ENCODE peak calls at places on chromosomes 4 and X, in nine cellular contexts. O is breast epithelium, Q is adrenal gland, T is IMR-90, U is tibial nerve, S is suprapubic skin, G is transverse colon, B is right lobe of liver, E is upper lobe of left lung. L is an unnamed sample.

GRCh38 chr4:158809611-158810486 is 41.0 kb downstream of the FNIP2 start:
- DNase-seq in Q (no peak), T (peak), G (peak), O (no peak), E (peak), S (no peak), U (peak), B (no peak), L (peak)

GRCh38 chrX:29903365-29903764 is 312.0 kb upstream of the MAGEB2 start:
- DNase-seq in G (no peak), T (peak), E (no peak), O (no peak), U (no peak), Q (no peak), S (no peak), B (no peak), L (no peak)

GRCh38 chr4:25775166-25775565 is 87.6 kb downstream of the SEL1L3 start:
- DNase-seq in O (no peak), S (no peak), E (no peak), U (no peak), G (no peak), Q (no peak), T (no peak), B (no peak), L (no peak)

GRCh38 chr4:147173797-147174196 is 228.1 kb upstream of the TTC29 start:
- DNase-seq in O (no peak), U (no peak), G (no peak), E (no peak), S (no peak), B (no peak), T (no peak), Q (no peak), L (no peak)

GRCh38 chr4:183321079-183321478 is 1.0 kb upstream of the CLDN22 start:
- DNase-seq in T (no peak), O (no peak), S (no peak), E (no peak), G (no peak), U (no peak), Q (no peak), B (no peak), L (no peak)

GRCh38 chr4:6591305-6591704 is 16.3 kb downstream of the MAN2B2 start:
- DNase-seq in S (no peak), U (no peak), G (no peak), T (no peak), B (no peak), E (no peak), O (no peak), Q (no peak), L (no peak)

GRCh38 chrX:14125451-14125850 is 95.8 kb upstream of the GEMIN8 start:
- DNase-seq in U (no peak), E (no peak), T (no peak), G (no peak), O (no peak), Q (no peak), S (no peak), B (no peak), L (no peak)

GRCh38 chrX:78199851-78200250 is 60.4 kb upstream of the TAF9B start:
- DNase-seq in T (peak), G (no peak), O (no peak), B (no peak), U (no peak), E (no peak), Q (no peak), S (no peak), L (no peak)

GRCh38 chrX:24190500-24191156 is 41.1 kb downstream of the ZFX start:
- DNase-seq in S (no peak), O (no peak), Q (peak), U (no peak), G (no peak), T (peak), B (no peak), E (no peak), L (peak)

GRCh38 chrX:110409925-110410324 is 51.3 kb downstream of the RTL9 start:
- DNase-seq in E (no peak), O (no peak), G (no peak), B (no peak), U (no peak), T (peak), Q (peak), S (no peak), L (no peak)

GRCh38 chr4:120725639-120726585 is 196.6 kb downstream of the PRDM5 start:
- DNase-seq in Q (no peak), G (no peak), O (no peak), U (no peak), B (no peak), S (no peak), T (no peak), E (no peak), L (no peak)

GRCh38 chr4:125254111-125254510 is 60.6 kb upstream of the FAT4 start:
- DNase-seq in S (no peak), O (no peak), G (no peak), B (no peak), E (no peak), U (no peak), T (peak), Q (no peak), L (no peak)

GRCh38 chr4:82848706-82849105 is 42.2 kb downstream of the SEC31A start:
- DNase-seq in B (no peak), S (no peak), O (no peak), G (no peak), U (no peak), Q (no peak), T (no peak), E (no peak), L (no peak)

GRCh38 chr4:54495091-54495490 is 162.7 kb upstream of the KIT start:
- DNase-seq in E (no peak), G (no peak), O (no peak), S (no peak), Q (no peak), B (no peak), T (peak), U (no peak), L (no peak)

GRCh38 chr4:128812360-128812958 is 3.0 kb downstream of the JADE1 start:
- DNase-seq in G (no peak), Q (peak), U (peak), S (peak), B (peak), E (peak), O (no peak), T (peak), L (peak)

DNA sequence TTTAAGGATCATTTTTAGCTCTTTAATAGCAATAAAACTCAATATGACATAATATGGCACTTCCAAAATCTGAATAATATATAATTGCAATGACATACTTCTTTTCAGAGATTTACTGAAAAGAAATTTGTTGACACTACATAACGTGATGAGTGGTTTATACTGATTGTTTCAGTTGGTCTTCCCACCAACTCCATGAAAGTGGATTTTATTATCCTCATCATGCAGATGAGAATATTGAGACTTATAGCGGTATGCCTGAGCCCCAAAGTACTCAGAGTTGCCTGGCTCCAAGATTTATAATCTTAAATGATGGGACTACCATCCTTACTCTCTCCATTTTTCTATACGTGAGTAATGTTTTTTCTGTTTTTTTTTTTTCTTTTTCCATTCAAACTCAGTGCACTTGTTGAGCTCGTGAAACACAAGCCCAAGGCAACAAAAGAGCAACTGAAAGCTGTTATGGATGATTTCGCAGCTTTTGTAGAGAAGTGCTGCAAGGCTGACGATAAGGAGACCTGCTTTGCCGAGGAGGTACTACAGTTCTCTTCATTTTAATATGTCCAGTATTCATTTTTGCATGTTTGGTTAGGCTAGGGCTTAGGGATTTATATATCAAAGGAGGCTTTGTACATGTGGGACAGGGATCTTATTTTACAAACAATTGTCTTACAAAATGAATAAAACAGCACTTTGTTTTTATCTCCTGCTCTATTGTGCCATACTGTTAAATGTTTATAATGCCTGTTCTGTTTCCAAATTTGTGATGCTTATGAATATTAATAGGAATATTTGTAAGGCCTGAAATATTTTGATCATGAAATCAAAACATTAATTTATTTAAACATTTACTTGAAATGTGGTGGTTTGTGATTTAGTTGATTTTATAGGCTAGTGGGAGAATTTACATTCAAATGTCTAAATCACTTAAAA is 15.3 kb downstream of the ALB start:
- DNase-seq in O (no peak), Q (no peak), E (no peak), T (no peak), S (no peak), B (no peak), U (no peak), G (no peak), L (no peak)
- TF ChIP-seq POLR2A in O (no peak), Q (no peak), E (no peak), T (no peak), S (no peak), B (peak), U (no peak), G (no peak), L (no peak)

DNA sequence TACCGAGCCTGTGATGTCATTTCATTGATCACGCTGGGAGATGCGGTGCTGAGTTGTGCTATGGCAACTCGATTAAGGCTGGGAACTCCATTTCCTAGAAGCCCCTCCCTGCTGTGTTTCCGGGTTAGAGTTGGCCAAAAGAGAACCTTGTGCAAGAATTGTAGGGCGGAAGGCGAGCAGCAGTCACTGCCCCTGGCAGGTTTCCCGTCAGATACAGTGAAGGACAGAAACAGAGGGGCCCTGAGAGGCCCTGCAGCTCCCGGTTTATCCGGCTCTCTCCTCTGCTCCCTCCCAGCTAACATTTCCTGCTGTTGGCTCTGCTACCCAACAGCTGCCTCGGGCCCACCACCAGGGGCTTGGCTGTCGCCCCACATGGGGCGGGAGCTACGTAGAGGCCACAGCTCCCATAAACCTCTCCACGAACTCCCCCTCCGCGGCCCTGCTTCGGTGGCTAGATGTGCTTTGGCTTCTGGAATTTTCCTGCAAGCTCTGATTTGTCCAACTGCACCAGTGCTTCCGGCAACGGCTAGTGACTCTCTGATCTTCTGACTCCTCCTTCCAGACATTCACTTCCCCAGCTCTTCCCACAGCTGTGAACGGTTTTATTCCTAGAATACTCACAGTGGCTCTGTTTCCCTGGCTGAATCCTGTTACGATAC is 74.9 kb upstream of the USP9X start:
- DNase-seq in T (peak), O (peak), E (peak), S (peak), U (peak), Q (peak), B (peak), G (peak), L (peak)
- H3K27ac ChIP-seq in T (peak), O (peak), E (peak), S (peak), U (peak), Q (peak), B (peak), G (peak), L (peak)

DNA sequence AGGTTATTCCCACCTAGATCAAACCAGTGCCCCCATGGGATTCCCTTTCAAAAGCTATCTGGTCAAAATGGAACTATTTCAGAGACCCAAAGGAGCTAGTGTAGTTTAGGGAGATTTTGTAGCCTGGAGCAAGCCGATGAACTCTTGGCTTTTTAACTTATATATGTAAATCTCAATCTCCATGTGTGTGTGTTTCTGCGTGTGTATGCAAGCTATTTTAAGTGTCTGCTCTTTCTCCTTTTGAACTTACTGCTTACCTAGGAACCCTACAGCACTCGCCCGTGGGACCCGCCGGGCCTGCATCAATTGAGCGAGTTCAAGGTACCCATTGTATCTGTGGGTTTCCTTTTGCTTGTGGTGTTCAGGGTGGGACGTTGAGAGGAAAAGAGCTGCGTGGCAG is 10.4 kb downstream of the CSTF2 start:
- DNase-seq in E (no peak), G (no peak), T (no peak), B (no peak), O (no peak), S (no peak), U (no peak), Q (no peak), L (no peak)
- TF ChIP-seq CTCF in E (no peak), G (no peak), T (no peak), B (no peak), O (no peak), S (no peak), U (no peak), Q (no peak), L (no peak)

GRCh38 chr4:77156533-77156911 is 485 bp upstream of the CCNG2 start:
- DNase-seq in T (peak), G (peak), U (peak), S (peak), Q (peak), O (peak), B (peak), E (peak), L (peak)
- TF ChIP-seq POLR2A in T (no peak), G (peak), U (peak), S (no peak), Q (no peak), O (peak), B (peak), E (no peak), L (peak)

GRCh38 chr4:38050560-38051350 is 90.6 kb downstream of the PTTG2 start:
- DNase-seq in U (no peak), O (no peak), G (no peak), B (no peak), T (peak), E (no peak), Q (no peak), S (no peak), L (no peak)
- H3K27ac ChIP-seq in U (peak), O (no peak), G (peak), B (peak), T (no peak), E (peak), Q (no peak), S (no peak), L (peak)

DNA sequence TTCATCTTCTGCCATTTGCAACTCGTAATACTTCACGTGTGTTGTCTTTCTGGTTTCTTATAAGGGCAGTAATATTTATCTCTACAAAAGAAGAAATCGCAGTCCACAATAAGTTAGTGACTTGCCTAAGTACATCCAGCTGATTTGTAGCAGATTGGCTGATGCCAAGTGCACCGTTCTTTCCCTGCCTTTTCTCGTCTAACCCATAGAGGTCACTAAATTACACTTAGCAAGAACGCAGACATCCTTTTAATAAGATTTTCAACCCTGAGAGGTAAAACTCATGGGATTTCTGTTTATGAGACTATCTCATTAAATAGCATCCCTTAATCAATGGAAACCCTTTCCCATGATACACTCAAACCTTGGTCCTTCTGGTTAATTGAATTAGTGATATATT is 408.6 kb upstream of the ACTRT1 start:
- DNase-seq in T (no peak), Q (no peak), G (no peak), O (no peak), B (no peak), S (no peak), E (no peak), U (no peak), L (no peak)
- TF ChIP-seq CTCF in T (no peak), Q (no peak), G (no peak), O (no peak), B (no peak), S (no peak), E (no peak), U (no peak), L (no peak)

GRCh38 chr4:1288786-1289185 is 905 bp upstream of the MAEA start:
- DNase-seq in Q (no peak), E (no peak), T (no peak), B (no peak), O (no peak), S (no peak), U (no peak), G (no peak), L (no peak)

GRCh38 chr4:1291996-1292702 is 2.5 kb downstream of the MAEA start:
- DNase-seq in B (peak), G (no peak), O (no peak), U (no peak), T (no peak), E (peak), Q (peak), S (no peak), L (no peak)

GRCh38 chr4:1290165-1290977 is 680 bp downstream of the MAEA start:
- DNase-seq in T (peak), U (no peak), B (peak), E (peak), Q (peak), O (no peak), G (peak), S (no peak), L (peak)

GRCh38 chr4:1291091-1291490 is 1.4 kb downstream of the MAEA start:
- DNase-seq in O (no peak), G (no peak), E (no peak), B (no peak), T (no peak), S (no peak), U (no peak), Q (no peak), L (no peak)

DNA sequence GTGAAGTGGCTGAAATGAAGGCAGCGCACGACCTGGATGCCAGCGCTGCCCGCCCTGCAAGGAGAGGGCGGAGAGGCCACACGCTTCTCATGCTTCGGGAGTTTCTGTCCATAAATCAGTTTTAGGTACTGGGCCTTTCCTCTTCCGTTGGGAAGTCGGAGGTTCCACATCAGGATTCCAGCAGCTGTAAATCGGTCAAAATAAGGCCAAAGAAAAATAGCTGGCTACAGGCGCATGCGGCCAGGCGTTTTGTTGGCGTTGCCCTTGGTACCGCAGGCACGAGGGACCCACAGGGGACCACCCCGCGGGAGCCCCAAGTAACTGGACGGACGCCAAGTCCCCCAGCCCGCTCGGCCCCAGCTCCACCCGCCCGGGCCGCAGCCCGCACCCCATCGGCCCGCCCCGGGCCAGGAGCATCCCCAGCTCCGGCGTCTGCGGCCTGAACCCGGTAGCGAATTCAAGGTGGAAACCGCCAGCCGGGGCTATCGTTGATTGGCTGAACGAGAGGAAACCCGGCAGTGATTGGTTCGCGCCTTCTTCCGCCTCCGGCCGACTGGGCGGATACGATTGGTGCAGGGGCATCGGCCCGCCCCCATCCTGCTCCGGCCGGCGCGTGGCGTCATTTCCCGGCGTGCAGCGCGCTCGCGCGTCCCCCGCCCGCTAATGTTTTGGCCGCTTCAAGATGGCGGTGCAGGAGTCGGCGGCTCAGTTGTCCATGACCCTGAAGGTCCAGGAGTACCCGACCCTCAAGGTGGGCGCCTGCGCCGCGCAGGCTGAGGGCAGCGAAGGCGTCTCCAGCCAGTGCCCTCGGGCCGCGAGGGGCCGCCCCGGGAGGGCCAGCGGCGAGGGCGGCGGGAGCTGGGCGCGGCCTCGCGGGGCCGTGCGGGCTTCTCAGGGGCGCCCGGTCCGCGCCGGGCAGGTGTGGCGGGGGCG is at the start of gene MAEA:
- DNase-seq in T (peak), S (peak), U (peak), E (peak), Q (peak), B (peak), O (peak), G (peak), L (peak)
- TF ChIP-seq POLR2A in T (peak), S (no peak), U (peak), E (no peak), Q (peak), B (peak), O (peak), G (peak), L (peak)

GRCh38 chr4:169063441-169063840 is 53.4 kb upstream of the CBR4 start:
- DNase-seq in G (no peak), U (no peak), T (no peak), E (no peak), S (no peak), B (no peak), O (no peak), Q (no peak), L (no peak)
- H3K27ac ChIP-seq in G (peak), U (peak), T (no peak), E (no peak), S (no peak), B (peak), O (peak), Q (no peak), L (no peak)

L was measured in body of pancreas.